ENCODE peak calls at places on chromosomes 6 and 20, in four cellular contexts. One of them, this sample, is unnamed.

GRCh38 chr6:130132286-130132701 is 90.5 kb downstream of the SAMD3 start:
- DNase-seq in hepatic stellate cell: no peak
- DNase-seq in Right ventricle myocardium superior: no peak
- DNase-seq in brain microvascular endothelial cell: no peak
- DNase-seq in this sample: no peak

GRCh38 chr6:79713701-79714322 is 82.7 kb downstream of the SH3BGRL2 start:
- DNase-seq in hepatic stellate cell: peak
- DNase-seq in Right ventricle myocardium superior: no peak
- DNase-seq in brain microvascular endothelial cell: peak
- DNase-seq in this sample: no peak

GRCh38 chr6:4880373-4880762 is 104.2 kb downstream of the CDYL start:
- DNase-seq in Right ventricle myocardium superior: no peak
- DNase-seq in brain microvascular endothelial cell: no peak
- DNase-seq in hepatic stellate cell: no peak
- DNase-seq in this sample: no peak

GRCh38 chr20:24164360-24164759 is 175.8 kb upstream of the GGTLC1 start:
- DNase-seq in brain microvascular endothelial cell: peak
- DNase-seq in Right ventricle myocardium superior: no peak
- DNase-seq in hepatic stellate cell: no peak
- DNase-seq in this sample: no peak

GRCh38 chr6:45724511-45724910 is 291.1 kb downstream of the CLIC5 start:
- DNase-seq in hepatic stellate cell: peak
- DNase-seq in Right ventricle myocardium superior: peak
- DNase-seq in brain microvascular endothelial cell: peak
- DNase-seq in this sample: no peak

GRCh38 chr6:34152042-34152524 is 6.2 kb upstream of the GRM4 start:
- DNase-seq in brain microvascular endothelial cell: no peak
- DNase-seq in hepatic stellate cell: no peak
- DNase-seq in Right ventricle myocardium superior: peak
- DNase-seq in this sample: no peak

GRCh38 chr6:144712541-144712940 is 427.4 kb downstream of the UTRN start:
- DNase-seq in brain microvascular endothelial cell: no peak
- DNase-seq in Right ventricle myocardium superior: no peak
- DNase-seq in hepatic stellate cell: no peak
- DNase-seq in this sample: no peak

GRCh38 chr6:95804847-95805541 is 210.8 kb upstream of the FUT9 start:
- DNase-seq in Right ventricle myocardium superior: no peak
- DNase-seq in hepatic stellate cell: no peak
- DNase-seq in brain microvascular endothelial cell: no peak
- DNase-seq in this sample: no peak

GRCh38 chr6:138052783-138053182 is 54.4 kb downstream of the PERP start:
- DNase-seq in brain microvascular endothelial cell: no peak
- DNase-seq in Right ventricle myocardium superior: no peak
- DNase-seq in hepatic stellate cell: no peak
- DNase-seq in this sample: no peak

GRCh38 chr6:25042599-25042936 is 106.8 kb upstream of the RIPOR2 start:
- DNase-seq in brain microvascular endothelial cell: no peak
- DNase-seq in hepatic stellate cell: no peak
- DNase-seq in Right ventricle myocardium superior: no peak
- DNase-seq in this sample: no peak

GRCh38 chr6:136791296-136792065 is 796 bp downstream of the MAP3K5 start:
- DNase-seq in brain microvascular endothelial cell: peak
- DNase-seq in hepatic stellate cell: peak
- DNase-seq in Right ventricle myocardium superior: peak
- DNase-seq in this sample: peak

GRCh38 chr6:15412767-15413166 is 166.9 kb downstream of the JARID2 start:
- DNase-seq in Right ventricle myocardium superior: no peak
- DNase-seq in hepatic stellate cell: no peak
- DNase-seq in brain microvascular endothelial cell: no peak
- DNase-seq in this sample: no peak

GRCh38 chr20:50865591-50865990 is 65.6 kb downstream of the ADNP start:
- DNase-seq in Right ventricle myocardium superior: no peak
- DNase-seq in hepatic stellate cell: no peak
- DNase-seq in brain microvascular endothelial cell: no peak
- DNase-seq in this sample: peak

GRCh38 chr6:72246926-72247325 is 360.6 kb downstream of the RIMS1 start:
- DNase-seq in hepatic stellate cell: no peak
- DNase-seq in brain microvascular endothelial cell: peak
- DNase-seq in Right ventricle myocardium superior: no peak
- DNase-seq in this sample: no peak

GRCh38 chr6:168849459-168849858 is 404.2 kb downstream of the THBS2 start:
- DNase-seq in Right ventricle myocardium superior: no peak
- DNase-seq in brain microvascular endothelial cell: no peak
- DNase-seq in hepatic stellate cell: no peak
- DNase-seq in this sample: no peak

GRCh38 chr6:45378324-45378926 is 691 bp upstream of the SUPT3H start:
- DNase-seq in brain microvascular endothelial cell: no peak
- DNase-seq in Right ventricle myocardium superior: peak
- DNase-seq in hepatic stellate cell: no peak
- DNase-seq in this sample: peak

GRCh38 chr6:4889701-4890100 is 113.5 kb downstream of the CDYL start:
- DNase-seq in Right ventricle myocardium superior: no peak
- DNase-seq in brain microvascular endothelial cell: no peak
- DNase-seq in hepatic stellate cell: no peak
- DNase-seq in this sample: no peak

GRCh38 chr6:3849681-3850450 is 693 bp downstream of the FAM50B start:
- DNase-seq in hepatic stellate cell: no peak
- DNase-seq in brain microvascular endothelial cell: no peak
- DNase-seq in Right ventricle myocardium superior: peak
- DNase-seq in this sample: peak

GRCh38 chr6:150119256-150119655 is 23.6 kb upstream of the PPP1R14C start:
- DNase-seq in brain microvascular endothelial cell: no peak
- DNase-seq in Right ventricle myocardium superior: no peak
- DNase-seq in hepatic stellate cell: no peak
- DNase-seq in this sample: no peak

GRCh38 chr20:49344975-49345374 is 67.1 kb upstream of the ZNFX1 start:
- DNase-seq in brain microvascular endothelial cell: peak
- DNase-seq in hepatic stellate cell: peak
- DNase-seq in Right ventricle myocardium superior: peak
- DNase-seq in this sample: no peak

GRCh38 chr6:7628479-7628878 is 38.5 kb downstream of the SNRNP48 start:
- DNase-seq in hepatic stellate cell: no peak
- DNase-seq in brain microvascular endothelial cell: no peak
- DNase-seq in Right ventricle myocardium superior: no peak
- DNase-seq in this sample: no peak

GRCh38 chr6:72084992-72085569 is 198.7 kb downstream of the RIMS1 start:
- DNase-seq in hepatic stellate cell: no peak
- DNase-seq in brain microvascular endothelial cell: no peak
- DNase-seq in Right ventricle myocardium superior: no peak
- DNase-seq in this sample: no peak

GRCh38 chr6:106163446-106163965 is 77.4 kb downstream of the PRDM1 start:
- DNase-seq in hepatic stellate cell: peak
- DNase-seq in Right ventricle myocardium superior: no peak
- DNase-seq in brain microvascular endothelial cell: peak
- DNase-seq in this sample: no peak

GRCh38 chr20:57215826-57216471 is 50.5 kb downstream of the BMP7 start:
- DNase-seq in Right ventricle myocardium superior: no peak
- DNase-seq in brain microvascular endothelial cell: no peak
- DNase-seq in hepatic stellate cell: no peak
- DNase-seq in this sample: no peak

GRCh38 chr6:153941768-153942167 is 97.3 kb upstream of the OPRM1 start:
- DNase-seq in hepatic stellate cell: no peak
- DNase-seq in brain microvascular endothelial cell: no peak
- DNase-seq in Right ventricle myocardium superior: no peak
- DNase-seq in this sample: no peak

GRCh38 chr20:34538671-34539123 is 19.8 kb upstream of the MAP1LC3A start:
- DNase-seq in hepatic stellate cell: peak
- DNase-seq in Right ventricle myocardium superior: peak
- DNase-seq in brain microvascular endothelial cell: peak
- DNase-seq in this sample: no peak

GRCh38 chr20:36493801-36494114 is 47.6 kb upstream of the MYL9 start:
- DNase-seq in brain microvascular endothelial cell: peak
- DNase-seq in hepatic stellate cell: peak
- DNase-seq in Right ventricle myocardium superior: peak
- DNase-seq in this sample: peak

GRCh38 chr20:50260480-50261221 is 70.0 kb downstream of the CEBPB start:
- DNase-seq in brain microvascular endothelial cell: no peak
- DNase-seq in hepatic stellate cell: no peak
- DNase-seq in Right ventricle myocardium superior: peak
- DNase-seq in this sample: no peak

GRCh38 chr6:158284340-158285210 is 27.7 kb upstream of the TULP4 start:
- DNase-seq in brain microvascular endothelial cell: peak
- DNase-seq in Right ventricle myocardium superior: no peak
- DNase-seq in hepatic stellate cell: no peak
- DNase-seq in this sample: no peak

GRCh38 chr20:10250902-10251301 is 32.3 kb downstream of the SNAP25 start:
- DNase-seq in hepatic stellate cell: no peak
- DNase-seq in Right ventricle myocardium superior: no peak
- DNase-seq in brain microvascular endothelial cell: no peak
- DNase-seq in this sample: no peak

GRCh38 chr20:12153616-12154015 is 235.9 kb downstream of the BTBD3 start:
- DNase-seq in Right ventricle myocardium superior: no peak
- DNase-seq in hepatic stellate cell: no peak
- DNase-seq in brain microvascular endothelial cell: no peak
- DNase-seq in this sample: no peak

GRCh38 chr6:156021746-156022396 is 566.2 kb upstream of the NOX3 start:
- DNase-seq in Right ventricle myocardium superior: no peak
- DNase-seq in hepatic stellate cell: no peak
- DNase-seq in brain microvascular endothelial cell: peak
- DNase-seq in this sample: no peak

GRCh38 chr20:22931653-22932052 is 103.5 kb upstream of the SSTR4 start:
- DNase-seq in brain microvascular endothelial cell: no peak
- DNase-seq in hepatic stellate cell: no peak
- DNase-seq in Right ventricle myocardium superior: no peak
- DNase-seq in this sample: no peak

GRCh38 chr6:6925391-6926164 is 182.2 kb upstream of the RREB1 start:
- DNase-seq in hepatic stellate cell: no peak
- DNase-seq in Right ventricle myocardium superior: no peak
- DNase-seq in brain microvascular endothelial cell: peak
- DNase-seq in this sample: no peak

GRCh38 chr20:48189177-48189576 is 403.9 kb upstream of the SULF2 start:
- DNase-seq in brain microvascular endothelial cell: peak
- DNase-seq in hepatic stellate cell: no peak
- DNase-seq in Right ventricle myocardium superior: no peak
- DNase-seq in this sample: no peak

GRCh38 chr6:79797912-79798311 is 149.4 kb downstream of the ELOVL4 start:
- DNase-seq in brain microvascular endothelial cell: no peak
- DNase-seq in Right ventricle myocardium superior: no peak
- DNase-seq in hepatic stellate cell: no peak
- DNase-seq in this sample: no peak

GRCh38 chr6:8006208-8006607 is 58.0 kb downstream of the BLOC1S5 start:
- DNase-seq in brain microvascular endothelial cell: peak
- DNase-seq in hepatic stellate cell: peak
- DNase-seq in Right ventricle myocardium superior: no peak
- DNase-seq in this sample: no peak

GRCh38 chr20:33736962-33737361 is 5.2 kb downstream of the ZNF341 start:
- DNase-seq in hepatic stellate cell: no peak
- DNase-seq in Right ventricle myocardium superior: no peak
- DNase-seq in brain microvascular endothelial cell: no peak
- DNase-seq in this sample: no peak

GRCh38 chr20:22905667-22906066 is 129.4 kb upstream of the SSTR4 start:
- DNase-seq in brain microvascular endothelial cell: no peak
- DNase-seq in Right ventricle myocardium superior: peak
- DNase-seq in hepatic stellate cell: no peak
- DNase-seq in this sample: peak

This sample was measured in Right ventricle myocardium inferior.